ENCODE peak calls at places on chromosomes 3 and 15, in seven cellular contexts. Y, A, X, I, B, K and O are unnamed samples.

GRCh38 chr15:42914728-42915497 is 5.7 kb downstream of the TTBK2 start:
- DNase-seq in Y (no peak), K (no peak), A (no peak), X (peak; percentile 25), B (no peak), I (no peak), O (no peak)

GRCh38 chr3:43013743-43014155 is 34.6 kb downstream of the GASK1A start:
- DNase-seq in Y (no peak), X (no peak), A (no peak), I (no peak), K (no peak), B (no peak), O (no peak)

GRCh38 chr3:175266478-175266877 is 407.3 kb downstream of the NAALADL2 start:
- DNase-seq in A (no peak), B (no peak), K (peak; percentile 28), X (peak; percentile 60), I (no peak), Y (no peak), O (peak; percentile 65)

GRCh38 chr3:6985848-6986247 is 124.9 kb downstream of the GRM7 start:
- DNase-seq in K (no peak), B (no peak), A (no peak), I (no peak), X (no peak), Y (no peak), O (no peak)

GRCh38 chr15:92161039-92161670 is 232.5 kb upstream of the ST8SIA2 start:
- DNase-seq in B (no peak), Y (no peak), A (no peak), K (no peak), I (no peak), X (no peak), O (no peak)

GRCh38 chr15:88834211-88834812 is 31.1 kb downstream of the ACAN start:
- DNase-seq in I (peak; percentile 21), B (peak; percentile 24), X (peak; percentile 32), A (no peak), K (peak; percentile 59), Y (peak; percentile 80), O (peak; percentile 62)

GRCh38 chr3:119930286-119930685 is 148.4 kb downstream of the NR1I2 start:
- DNase-seq in I (no peak), Y (no peak), B (no peak), X (no peak), A (no peak), K (peak; percentile 45), O (no peak)

GRCh38 chr3:196246612-196247308 is 30.4 kb downstream of the SLC51A start:
- DNase-seq in X (peak; percentile 62), I (peak; percentile 76), B (no peak), K (peak; percentile 87), A (no peak), Y (no peak), O (peak; percentile 31)

GRCh38 chr15:59294961-59295741 is 77.5 kb downstream of the MYO1E start:
- DNase-seq in Y (no peak), K (peak; percentile 94), I (peak; percentile 88), X (peak; percentile 90), A (no peak), B (no peak), O (peak; percentile 83)

GRCh38 chr15:82538961-82539689 is 1.1 kb downstream of the RPS17 start:
- DNase-seq in I (no peak), K (no peak), X (peak; percentile 31), A (no peak), B (no peak), Y (no peak), O (peak; percentile 24)

GRCh38 chr3:141255864-141256263 is 24.2 kb downstream of the PXYLP1 start:
- DNase-seq in A (no peak), I (no peak), X (peak; percentile 55), B (no peak), K (peak; percentile 41), Y (peak; percentile 49), O (peak; percentile 44)

GRCh38 chr3:9902372-9903237 is at the start of gene IL17RE:
- DNase-seq in I (no peak), Y (peak; percentile 31), K (no peak), B (peak; percentile 82), X (no peak), A (no peak), O (no peak)

GRCh38 chr3:30473374-30474051 is 132.9 kb upstream of the TGFBR2 start:
- DNase-seq in Y (no peak), K (peak; percentile 92), I (peak; percentile 40), A (no peak), B (peak; percentile 23), X (peak; percentile 67), O (peak; percentile 64)

GRCh38 chr3:101780661-101781060 is 1.6 kb downstream of the NXPE3 start:
- DNase-seq in A (no peak), K (peak; percentile 85), B (no peak), I (peak; percentile 74), Y (peak; percentile 9), X (peak; percentile 77), O (peak; percentile 81)

GRCh38 chr3:4376499-4376898 is 73.3 kb downstream of the SETMAR start:
- DNase-seq in Y (no peak), X (no peak), A (no peak), I (no peak), K (peak; percentile 3), B (no peak), O (peak; percentile 19)

GRCh38 chr3:1214928-1215327 is 122.1 kb downstream of the CNTN6 start:
- DNase-seq in X (peak; percentile 1), K (no peak), Y (no peak), B (no peak), I (peak; percentile 4), A (no peak), O (no peak)

GRCh38 chr3:32391643-32392529 is at the start of gene CMTM7:
- DNase-seq in I (peak; percentile 22), B (peak; percentile 75), A (peak; percentile 62), Y (peak; percentile 79), K (peak; percentile 49), X (peak; percentile 37), O (peak; percentile 58)

GRCh38 chr3:164453695-164454094 is 624.6 kb downstream of the SI start:
- DNase-seq in K (no peak), Y (no peak), B (no peak), I (no peak), A (no peak), X (no peak), O (no peak)

GRCh38 chr15:65923264-65923663 is 54.0 kb downstream of the RAB11A start:
- DNase-seq in X (no peak), B (no peak), Y (no peak), A (no peak), I (no peak), K (no peak), O (no peak)

GRCh38 chr15:43762824-43763223 is 13.9 kb downstream of the ELL3 start:
- DNase-seq in K (peak; percentile 17), A (no peak), X (peak; percentile 79), Y (no peak), I (peak; percentile 46), B (no peak), O (no peak)

GRCh38 chr15:78272326-78272725 is 8.0 kb downstream of the DNAJA4 start:
- DNase-seq in Y (no peak), B (no peak), I (no peak), A (no peak), X (no peak), K (no peak), O (no peak)

GRCh38 chr15:68333775-68334470 is 56.4 kb downstream of the FEM1B start:
- DNase-seq in K (peak; percentile 42), X (peak; percentile 67), Y (no peak), B (peak; percentile 23), A (no peak), I (peak; percentile 71), O (peak; percentile 71)

GRCh38 chr15:67406257-67406861 is 114.6 kb upstream of the C15orf61 start:
- DNase-seq in A (no peak), B (no peak), K (no peak), Y (no peak), I (peak; percentile 24), X (no peak), O (no peak)

GRCh38 chr3:119322021-119322522 is 27.9 kb downstream of the ARHGAP31 start:
- DNase-seq in Y (no peak), K (no peak), I (no peak), A (no peak), X (no peak), B (no peak), O (peak; percentile 29)

GRCh38 chr15:85642054-85642692 is 152.6 kb downstream of the KLHL25 start:
- DNase-seq in B (no peak), A (no peak), K (no peak), Y (no peak), I (no peak), X (no peak), O (no peak)
- H3K4me3 ChIP-seq in B (no peak overlapping the region), A (no peak overlapping the region), K (peak overlapping the region; percentile 25), Y (no peak overlapping the region), I (no peak overlapping the region), X (no peak overlapping the region), O (peak overlapping the region; percentile 11)

DNA sequence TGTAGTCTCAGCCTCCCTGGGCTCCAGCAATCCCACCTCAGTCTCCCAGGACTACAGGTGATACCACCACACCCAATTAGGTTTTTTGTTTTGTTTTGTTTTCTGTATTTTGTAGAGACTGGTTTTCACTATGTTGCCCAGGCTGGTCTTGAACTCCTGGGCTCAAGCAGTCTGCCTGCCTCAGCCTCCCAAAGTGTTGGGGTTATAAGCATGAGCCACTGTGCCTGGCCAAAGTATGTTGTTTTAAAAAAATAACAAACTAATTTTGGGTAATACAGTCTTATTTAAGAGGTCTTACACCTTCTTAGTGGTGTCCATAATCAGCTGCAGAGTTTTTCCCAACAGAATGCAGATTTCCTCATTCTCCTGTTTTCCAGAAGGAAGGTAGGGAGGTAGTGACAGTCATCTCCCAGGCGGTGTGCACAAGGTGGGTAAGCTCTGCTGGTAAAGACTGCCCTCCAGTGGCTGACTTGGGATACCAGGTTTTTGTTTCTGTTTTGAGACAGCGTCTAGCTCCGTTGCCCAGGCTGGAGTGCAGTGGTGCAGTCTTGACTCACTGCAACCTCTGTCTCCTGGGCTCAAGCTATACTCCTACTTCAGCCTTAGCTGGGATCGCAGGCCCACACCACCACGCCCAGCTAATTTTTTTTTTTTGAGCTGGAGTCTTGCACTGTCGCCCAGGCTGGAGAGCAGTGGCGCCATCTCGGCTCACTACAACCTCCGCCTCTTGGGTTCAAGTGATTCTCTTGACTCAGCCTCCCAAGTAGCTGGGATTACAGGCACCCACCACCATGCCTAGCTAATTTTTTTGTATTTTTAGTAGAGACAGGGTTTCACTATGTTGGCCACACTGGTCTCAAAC is 58.4 kb downstream of the MAP6D1 start:
- DNase-seq in A (peak; percentile 57), K (peak; percentile 67), X (peak; percentile 88), B (peak; percentile 83), I (peak; percentile 78), Y (peak; percentile 82), O (peak; percentile 84)
- TF ChIP-seq CTCF in A (peak; percentile 72), K (peak; percentile 89), X (peak; percentile 91), B (peak; percentile 78), I (peak; percentile 88), Y (peak; percentile 81), O (peak; percentile 87)

DNA sequence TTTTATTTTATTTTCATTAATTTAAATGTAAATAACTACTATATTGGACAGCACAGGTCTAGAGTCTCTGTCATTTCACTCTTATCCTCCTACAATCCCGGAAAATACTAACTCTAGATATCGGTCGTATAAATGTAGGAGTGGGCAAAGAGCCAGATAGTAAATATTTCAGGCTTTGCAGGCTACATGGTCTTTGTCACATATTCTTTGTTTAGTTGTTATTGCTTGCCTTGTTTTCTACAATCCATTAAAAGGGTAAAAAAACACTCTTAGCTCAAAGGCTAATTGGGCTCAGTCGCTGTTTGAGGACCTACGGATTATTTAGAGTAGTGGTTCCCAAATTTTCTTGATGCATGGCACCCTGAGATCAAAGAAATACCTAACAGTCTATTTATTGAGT is 1.7 kb downstream of the KNL1 start:
- DNase-seq in A (no peak), K (no peak), X (peak; percentile 2), I (no peak), B (no peak), Y (no peak), O (no peak)
- H3K4me3 ChIP-seq in A (no peak overlapping the region), K (no peak overlapping the region), X (peak overlapping the region; percentile 82), I (peak overlapping the region; percentile 5), B (no peak overlapping the region), Y (peak overlapping the region; percentile 75), O (no peak overlapping the region)

GRCh38 chr15:75367913-75368688 is at the start of gene MAN2C1:
- DNase-seq in B (peak; percentile 99), K (peak; percentile 93), Y (peak; percentile 97), X (peak; percentile 98), A (peak; percentile 94), I (peak; percentile 93), O (peak; percentile 95)
- TF ChIP-seq CTCF in B (no peak), K (peak; percentile 72), Y (peak; percentile 69), X (peak; percentile 84), A (peak; percentile 63), I (peak; percentile 87), O (peak; percentile 79)